ENCODE peak calls at places on chromosome 5, in five cellular contexts. O is IMR-90, W is H1, E is neuronal stem cell, L is mesenchymal stem cell. T is an unnamed sample. For H3K36me3, the result is how much of the 10 kb centered on the place peaks cover.

GRCh38 chr5:107669543-107670027 is 1.2 kb downstream of the EFNA5 start:
- DNase-seq in W (no peak), O (peak), E (no peak), L (peak), T (no peak)

GRCh38 chr5:67659288-67659687 is 462.7 kb upstream of the CD180 start:
- DNase-seq in L (no peak), E (no peak), O (no peak), W (no peak), T (no peak)

GRCh38 chr5:119470851-119471451 is 18.7 kb downstream of the HSD17B4 start:
- DNase-seq in W (no peak), O (peak), E (peak), L (peak), T (peak)

GRCh38 chr5:6202615-6203365 is 175.6 kb downstream of the MED10 start:
- DNase-seq in W (peak), E (no peak), O (no peak), L (no peak), T (no peak)

GRCh38 chr5:81188962-81189361 is 44.2 kb upstream of the CKMT2 start:
- DNase-seq in O (no peak), E (no peak), W (no peak), L (no peak), T (no peak)

GRCh38 chr5:132658383-132659302 is 670 bp downstream of the IL13 start:
- DNase-seq in E (no peak), O (no peak), W (no peak), L (no peak), T (no peak)

GRCh38 chr5:1171340-1171941 is 30.0 kb upstream of the SLC6A19 start:
- DNase-seq in L (peak), O (peak), W (no peak), E (no peak), T (peak)

GRCh38 chr5:81779125-81779934 is 28.4 kb upstream of the SSBP2 start:
- DNase-seq in E (no peak), W (no peak), L (peak), O (peak), T (no peak)

GRCh38 chr5:1827410-1828397 is 26.5 kb downstream of the NDUFS6 start:
- DNase-seq in W (no peak), L (no peak), O (no peak), E (no peak), T (peak)

GRCh38 chr5:176371621-176372539 is 6.6 kb downstream of the ARL10 start:
- DNase-seq in L (no peak), E (no peak), W (no peak), O (no peak), T (peak)

GRCh38 chr5:174518512-174518911 is 205.9 kb upstream of the MSX2 start:
- DNase-seq in E (no peak), W (no peak), L (no peak), O (peak), T (peak)

GRCh38 chr5:140926903-140927573 is 939 bp downstream of the PCDHAC1 start:
- DNase-seq in L (peak), E (peak), O (no peak), W (no peak), T (no peak)

GRCh38 chr5:163976691-163977090 is 471.3 kb downstream of the MAT2B start:
- DNase-seq in O (peak), L (no peak), E (no peak), W (no peak), T (no peak)

GRCh38 chr5:107361945-107362344 is 308.8 kb downstream of the EFNA5 start:
- DNase-seq in W (no peak), O (peak), E (no peak), L (peak), T (no peak)

GRCh38 chr5:81631124-81631523 is 119.8 kb downstream of the SSBP2 start:
- DNase-seq in O (no peak), W (no peak), E (no peak), L (no peak), T (no peak)

GRCh38 chr5:119330367-119331183 is 25.2 kb upstream of the TNFAIP8 start:
- DNase-seq in E (no peak), W (no peak), O (no peak), L (no peak), T (peak)

GRCh38 chr5:26647781-26648180 is 390.6 kb downstream of the CDH9 start:
- DNase-seq in O (no peak), W (no peak), L (no peak), E (no peak), T (no peak)

GRCh38 chr5:116476903-116477537 is 97.6 kb downstream of the SEMA6A start:
- DNase-seq in E (no peak), O (no peak), W (no peak), L (peak), T (no peak)

GRCh38 chr5:133451926-133452325 is 160.4 kb downstream of the FSTL4 start:
- DNase-seq in O (no peak), E (no peak), L (no peak), W (no peak), T (no peak)

GRCh38 chr5:128629162-128629561 is 91.1 kb upstream of the FBN2 start:
- DNase-seq in L (no peak), O (no peak), E (no peak), W (no peak), T (no peak)

GRCh38 chr5:167167191-167167590 is 1124.3 kb upstream of the WWC1 start:
- DNase-seq in W (no peak), E (no peak), O (no peak), L (no peak), T (no peak)
- H3K14ac ChIP-seq in W (no peak), E (no peak), O (no peak), L (no peak), T (no peak)

GRCh38 chr5:138961711-138962110 is 86.6 kb upstream of the LRRTM2 start:
- DNase-seq in O (no peak), E (no peak), W (no peak), L (no peak), T (no peak)
- H3K18ac ChIP-seq in O (no peak), E (no peak), W (no peak), L (no peak), T (no peak)

DNA sequence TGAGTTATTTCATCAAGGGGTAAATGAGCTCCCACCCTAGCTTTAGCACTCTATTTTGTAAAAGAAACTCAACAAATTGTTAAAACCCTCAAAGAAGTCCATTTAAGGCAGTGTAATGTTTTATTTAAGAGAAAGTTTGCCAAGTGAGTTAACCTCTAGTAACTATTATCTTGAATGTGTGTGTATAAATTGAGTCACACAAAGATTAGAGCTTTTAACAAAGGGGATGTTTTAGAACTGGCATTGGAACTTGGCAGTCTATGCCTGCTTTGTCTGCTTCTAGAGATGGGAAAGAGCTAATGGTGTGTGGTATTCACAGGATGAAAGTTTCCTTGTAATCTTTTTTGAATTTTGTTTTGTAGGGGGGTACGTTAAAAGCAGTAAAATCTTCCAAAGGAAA is 33.2 kb downstream of the KDM3B start:
- DNase-seq in L (no peak), W (no peak), E (no peak), O (no peak), T (no peak)
- H3K36me3 ChIP-seq in L (half or more), W (under half), E (under half), O (under half), T (under half)

GRCh38 chr5:108953940-108954339 is 206.2 kb downstream of the FER start:
- DNase-seq in O (no peak), E (no peak), L (no peak), W (no peak), T (no peak)
- H3K14ac ChIP-seq in O (no peak), E (no peak), L (no peak), W (no peak), T (no peak)